ENCODE peak calls at places on chromosomes 1 and 21, in four cellular contexts. One of them, this sample, is unnamed.
A peak's percentile ranks its signal among the peaks of the same experiment; 100 is the strongest.

GRCh38 chr1:53145942-53146708 is 3.7 kb upstream of the SLC1A7 start:
- DNase-seq in lung: peak; percentile 75
- DNase-seq in dorsolateral prefrontal cortex: no peak
- DNase-seq in CD8-positive, alpha-beta T cell: no peak
- DNase-seq in this sample: peak; percentile 100

GRCh38 chr1:34267326-34267725 is 90.6 kb downstream of the C1orf94 start:
- DNase-seq in lung: peak; percentile 6
- DNase-seq in dorsolateral prefrontal cortex: no peak
- DNase-seq in CD8-positive, alpha-beta T cell: no peak
- DNase-seq in this sample: no peak

GRCh38 chr1:32339363-32339978 is 3.4 kb upstream of the MARCKSL1 start:
- DNase-seq in lung: no peak
- DNase-seq in dorsolateral prefrontal cortex: no peak
- DNase-seq in CD8-positive, alpha-beta T cell: no peak
- DNase-seq in this sample: peak; percentile 59

GRCh38 chr1:40204855-40205254 is 42.9 kb upstream of the TMCO2 start:
- DNase-seq in lung: no peak
- DNase-seq in dorsolateral prefrontal cortex: no peak
- DNase-seq in CD8-positive, alpha-beta T cell: no peak
- DNase-seq in this sample: no peak

GRCh38 chr1:168643152-168643551 is 66.7 kb downstream of the XCL1 start:
- DNase-seq in lung: no peak
- DNase-seq in dorsolateral prefrontal cortex: no peak
- DNase-seq in CD8-positive, alpha-beta T cell: no peak
- DNase-seq in this sample: peak; percentile 90

GRCh38 chr1:212827831-212828278 is 19.6 kb downstream of the SPATA45 start:
- DNase-seq in lung: no peak
- DNase-seq in dorsolateral prefrontal cortex: no peak
- DNase-seq in CD8-positive, alpha-beta T cell: no peak
- DNase-seq in this sample: no peak

GRCh38 chr1:25545767-25546166 is 2.4 kb downstream of the LDLRAP1 start:
- DNase-seq in lung: no peak
- DNase-seq in dorsolateral prefrontal cortex: no peak
- DNase-seq in CD8-positive, alpha-beta T cell: no peak
- DNase-seq in this sample: no peak

GRCh38 chr21:32520885-32521735 is 64.2 kb downstream of the TCP10L start:
- DNase-seq in lung: peak; percentile 68
- DNase-seq in dorsolateral prefrontal cortex: peak; percentile 59
- DNase-seq in CD8-positive, alpha-beta T cell: no peak
- DNase-seq in this sample: peak; percentile 99

GRCh38 chr1:35763211-35763610 is 6.6 kb downstream of the CLSPN start:
- DNase-seq in lung: no peak
- DNase-seq in dorsolateral prefrontal cortex: no peak
- DNase-seq in CD8-positive, alpha-beta T cell: no peak
- DNase-seq in this sample: peak; percentile 12

GRCh38 chr1:177847843-177848242 is 122.0 kb downstream of the SEC16B start:
- DNase-seq in lung: no peak
- DNase-seq in dorsolateral prefrontal cortex: no peak
- DNase-seq in CD8-positive, alpha-beta T cell: no peak
- DNase-seq in this sample: peak; percentile 65

GRCh38 chr1:111937147-111937725 is 52.2 kb downstream of the KCND3 start:
- DNase-seq in lung: no peak
- DNase-seq in dorsolateral prefrontal cortex: no peak
- DNase-seq in CD8-positive, alpha-beta T cell: no peak
- DNase-seq in this sample: no peak

GRCh38 chr1:53551428-53551995 is 92.3 kb downstream of the DMRTB1 start:
- DNase-seq in lung: no peak
- DNase-seq in dorsolateral prefrontal cortex: no peak
- DNase-seq in CD8-positive, alpha-beta T cell: no peak
- DNase-seq in this sample: no peak

GRCh38 chr21:45898028-45898350 is 83.6 kb upstream of the COL6A1 start:
- DNase-seq in lung: no peak
- DNase-seq in dorsolateral prefrontal cortex: no peak
- DNase-seq in CD8-positive, alpha-beta T cell: no peak
- DNase-seq in this sample: no peak

GRCh38 chr1:7525664-7526063 is 245.4 kb upstream of the VAMP3 start:
- DNase-seq in lung: no peak
- DNase-seq in dorsolateral prefrontal cortex: no peak
- DNase-seq in CD8-positive, alpha-beta T cell: no peak
- DNase-seq in this sample: no peak

GRCh38 chr21:46122241-46122671 is 24.3 kb downstream of the COL6A2 start:
- DNase-seq in lung: no peak
- DNase-seq in dorsolateral prefrontal cortex: no peak
- DNase-seq in CD8-positive, alpha-beta T cell: no peak
- DNase-seq in this sample: peak; percentile 70

GRCh38 chr1:228037401-228038386 is 30.9 kb downstream of the WNT3A start:
- DNase-seq in lung: no peak
- DNase-seq in dorsolateral prefrontal cortex: no peak
- DNase-seq in CD8-positive, alpha-beta T cell: peak; percentile 46
- DNase-seq in this sample: no peak

GRCh38 chr21:34885125-34885524 is 164.0 kb downstream of the RUNX1 start:
- DNase-seq in lung: no peak
- DNase-seq in dorsolateral prefrontal cortex: no peak
- DNase-seq in CD8-positive, alpha-beta T cell: no peak
- DNase-seq in this sample: no peak

GRCh38 chr1:32771561-32772280 is 45.4 kb downstream of the YARS1 start:
- DNase-seq in lung: no peak
- DNase-seq in dorsolateral prefrontal cortex: no peak
- DNase-seq in CD8-positive, alpha-beta T cell: no peak
- DNase-seq in this sample: no peak

GRCh38 chr1:67489643-67490042 is 59.4 kb upstream of the SERBP1 start:
- DNase-seq in lung: no peak
- DNase-seq in dorsolateral prefrontal cortex: no peak
- DNase-seq in CD8-positive, alpha-beta T cell: no peak
- DNase-seq in this sample: peak; percentile 46

GRCh38 chr1:184843732-184844495 is 89.3 kb upstream of the EDEM3 start:
- DNase-seq in lung: no peak
- DNase-seq in dorsolateral prefrontal cortex: no peak
- DNase-seq in CD8-positive, alpha-beta T cell: peak; percentile 77
- DNase-seq in this sample: no peak

GRCh38 chr1:88655685-88656299 is 28.3 kb upstream of the PKN2 start:
- DNase-seq in lung: no peak
- DNase-seq in dorsolateral prefrontal cortex: no peak
- DNase-seq in CD8-positive, alpha-beta T cell: no peak
- DNase-seq in this sample: peak; percentile 66

GRCh38 chr1:25549273-25550154 is 6.1 kb downstream of the LDLRAP1 start:
- DNase-seq in lung: peak; percentile 51
- DNase-seq in dorsolateral prefrontal cortex: no peak
- DNase-seq in CD8-positive, alpha-beta T cell: peak; percentile 80
- DNase-seq in this sample: peak; percentile 37

GRCh38 chr1:59223943-59224639 is 72.8 kb upstream of the FGGY start:
- DNase-seq in lung: no peak
- DNase-seq in dorsolateral prefrontal cortex: no peak
- DNase-seq in CD8-positive, alpha-beta T cell: no peak
- DNase-seq in this sample: peak; percentile 48

GRCh38 chr1:56029329-56030003 is 549.9 kb downstream of the PLPP3 start:
- DNase-seq in lung: no peak
- DNase-seq in dorsolateral prefrontal cortex: no peak
- DNase-seq in CD8-positive, alpha-beta T cell: no peak
- DNase-seq in this sample: no peak

GRCh38 chr1:40851643-40852042 is 10.5 kb downstream of the CITED4 start:
- DNase-seq in lung: no peak
- DNase-seq in dorsolateral prefrontal cortex: no peak
- DNase-seq in CD8-positive, alpha-beta T cell: no peak
- DNase-seq in this sample: no peak

GRCh38 chr1:204924013-204924759 is 53.5 kb downstream of the NFASC start:
- DNase-seq in lung: no peak
- DNase-seq in dorsolateral prefrontal cortex: peak; percentile 72
- DNase-seq in CD8-positive, alpha-beta T cell: no peak
- DNase-seq in this sample: no peak

GRCh38 chr1:39116116-39116607 is 88.3 kb upstream of the MACF1 start:
- DNase-seq in lung: no peak
- DNase-seq in dorsolateral prefrontal cortex: no peak
- DNase-seq in CD8-positive, alpha-beta T cell: no peak
- DNase-seq in this sample: no peak

GRCh38 chr1:110243146-110243545 is 33.0 kb downstream of the KCNC4 start:
- DNase-seq in lung: no peak
- DNase-seq in dorsolateral prefrontal cortex: no peak
- DNase-seq in CD8-positive, alpha-beta T cell: no peak
- DNase-seq in this sample: no peak

GRCh38 chr1:111251570-111251969 is 24.1 kb downstream of the CHI3L2 start:
- DNase-seq in lung: no peak
- DNase-seq in dorsolateral prefrontal cortex: no peak
- DNase-seq in CD8-positive, alpha-beta T cell: peak; percentile 62
- DNase-seq in this sample: no peak

GRCh38 chr1:223504741-223505140 is 111.5 kb downstream of the CCDC185 start:
- DNase-seq in lung: peak; percentile 72
- DNase-seq in dorsolateral prefrontal cortex: peak; percentile 33
- DNase-seq in CD8-positive, alpha-beta T cell: no peak
- DNase-seq in this sample: peak; percentile 64

GRCh38 chr1:235060607-235061470 is 67.8 kb downstream of the TOMM20 start:
- DNase-seq in lung: no peak
- DNase-seq in dorsolateral prefrontal cortex: no peak
- DNase-seq in CD8-positive, alpha-beta T cell: no peak
- DNase-seq in this sample: peak; percentile 70

GRCh38 chr1:53704804-53705445 is 34.0 kb downstream of the GLIS1 start:
- DNase-seq in lung: no peak
- DNase-seq in dorsolateral prefrontal cortex: no peak
- DNase-seq in CD8-positive, alpha-beta T cell: no peak
- DNase-seq in this sample: no peak

GRCh38 chr1:43550598-43551246 is 20.0 kb downstream of the PTPRF start:
- DNase-seq in lung: no peak
- DNase-seq in dorsolateral prefrontal cortex: no peak
- DNase-seq in CD8-positive, alpha-beta T cell: no peak
- DNase-seq in this sample: no peak
- H3K4me3 ChIP-seq in lung: no peak overlapping the region
- H3K4me3 ChIP-seq in dorsolateral prefrontal cortex: no peak overlapping the region
- H3K4me3 ChIP-seq in CD8-positive, alpha-beta T cell: no peak overlapping the region
- H3K4me3 ChIP-seq in this sample: no peak overlapping the region

GRCh38 chr1:202157945-202158344 is 2.5 kb downstream of the PTPN7 start:
- DNase-seq in lung: no peak
- DNase-seq in dorsolateral prefrontal cortex: no peak
- DNase-seq in CD8-positive, alpha-beta T cell: no peak
- DNase-seq in this sample: no peak

GRCh38 chr1:202156590-202156989 is 3.8 kb downstream of the PTPN7 start:
- DNase-seq in lung: no peak
- DNase-seq in dorsolateral prefrontal cortex: no peak
- DNase-seq in CD8-positive, alpha-beta T cell: no peak
- DNase-seq in this sample: no peak

GRCh38 chr1:202160377-202160940 is at the start of gene PTPN7:
- DNase-seq in lung: peak; percentile 41
- DNase-seq in dorsolateral prefrontal cortex: no peak
- DNase-seq in CD8-positive, alpha-beta T cell: peak; percentile 86
- DNase-seq in this sample: no peak

GRCh38 chr1:202159534-202160371 is 649 bp downstream of the PTPN7 start:
- DNase-seq in lung: no peak
- DNase-seq in dorsolateral prefrontal cortex: no peak
- DNase-seq in CD8-positive, alpha-beta T cell: peak; percentile 74
- DNase-seq in this sample: no peak

DNA sequence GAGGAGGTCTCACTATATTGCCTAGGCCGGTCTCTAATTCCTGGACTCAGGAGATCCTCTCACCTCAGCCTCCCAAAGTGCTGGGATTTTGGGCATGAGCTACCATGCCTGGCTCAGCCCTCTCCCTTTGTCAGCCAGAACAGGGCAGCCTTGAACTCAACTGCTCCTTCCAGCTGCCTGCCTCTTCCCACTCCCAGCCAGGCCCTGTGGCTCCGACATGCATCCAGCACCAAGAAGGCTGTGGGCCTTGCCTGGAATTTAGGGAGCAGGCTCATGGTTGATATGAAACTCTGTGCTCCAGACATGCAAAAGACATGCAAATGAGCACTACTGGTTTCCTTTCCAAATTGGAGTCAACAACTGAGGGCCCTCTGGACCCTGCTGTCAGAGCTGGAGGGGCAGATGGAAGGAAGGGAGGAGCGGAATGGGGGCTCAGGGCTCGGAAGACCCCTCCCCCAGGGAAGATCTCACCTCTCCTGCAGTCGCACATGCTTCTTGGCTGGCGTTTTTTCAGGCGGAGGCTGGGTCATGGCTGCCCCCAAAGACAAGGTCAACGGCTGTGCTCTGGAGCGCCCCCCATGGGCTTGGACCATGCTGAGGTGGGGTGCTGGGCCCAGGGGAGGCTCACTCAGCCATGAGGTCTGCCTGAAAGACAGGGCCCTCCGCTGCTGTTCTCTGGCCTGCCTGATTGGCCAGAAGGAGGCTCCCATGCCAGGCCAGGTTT is 1.4 kb downstream of the PTPN7 start:
- DNase-seq in lung: no peak
- DNase-seq in dorsolateral prefrontal cortex: no peak
- DNase-seq in CD8-positive, alpha-beta T cell: no peak
- DNase-seq in this sample: no peak
- TF ChIP-seq CTCF in lung: no peak
- TF ChIP-seq CTCF in dorsolateral prefrontal cortex: no peak
- TF ChIP-seq CTCF in CD8-positive, alpha-beta T cell: no peak
- TF ChIP-seq CTCF in this sample: no peak

GRCh38 chr1:41872074-41872473 is 46.6 kb downstream of the HIVEP3 start:
- DNase-seq in lung: no peak
- DNase-seq in dorsolateral prefrontal cortex: no peak
- DNase-seq in CD8-positive, alpha-beta T cell: no peak
- DNase-seq in this sample: no peak

GRCh38 chr1:41875487-41875886 is 43.2 kb downstream of the HIVEP3 start:
- DNase-seq in lung: no peak
- DNase-seq in dorsolateral prefrontal cortex: no peak
- DNase-seq in CD8-positive, alpha-beta T cell: no peak
- DNase-seq in this sample: no peak

GRCh38 chr1:41876533-41877445 is 41.9 kb downstream of the HIVEP3 start:
- DNase-seq in lung: no peak
- DNase-seq in dorsolateral prefrontal cortex: no peak
- DNase-seq in CD8-positive, alpha-beta T cell: no peak
- DNase-seq in this sample: peak; percentile 81

GRCh38 chr1:41874903-41875411 is 43.8 kb downstream of the HIVEP3 start:
- DNase-seq in lung: no peak
- DNase-seq in dorsolateral prefrontal cortex: no peak
- DNase-seq in CD8-positive, alpha-beta T cell: no peak
- DNase-seq in this sample: no peak

DNA sequence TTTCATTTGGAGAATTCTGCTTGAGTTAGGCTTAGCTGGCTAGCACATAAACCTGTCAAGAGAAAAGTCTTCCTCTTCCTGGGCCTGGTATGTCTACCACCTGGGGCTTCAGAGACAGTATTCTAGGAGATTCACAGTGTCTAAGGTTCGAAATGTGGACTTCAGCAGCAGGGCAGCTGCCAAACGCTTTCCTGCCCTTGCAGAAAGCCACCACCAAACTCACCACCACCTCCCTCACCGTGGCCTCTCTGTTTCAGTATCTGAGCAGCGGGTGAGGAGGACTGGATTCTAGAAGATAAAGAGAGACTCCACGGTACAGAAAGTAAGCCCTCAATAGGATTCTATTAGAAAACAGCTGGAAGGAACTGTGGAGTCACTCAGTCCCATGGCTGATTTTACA is 44.4 kb downstream of the HIVEP3 start:
- DNase-seq in lung: no peak
- DNase-seq in dorsolateral prefrontal cortex: no peak
- DNase-seq in CD8-positive, alpha-beta T cell: no peak
- DNase-seq in this sample: no peak
- H3K4me3 ChIP-seq in lung: no peak overlapping the region
- H3K4me3 ChIP-seq in dorsolateral prefrontal cortex: no peak overlapping the region
- H3K4me3 ChIP-seq in CD8-positive, alpha-beta T cell: no peak overlapping the region
- H3K4me3 ChIP-seq in this sample: no peak overlapping the region

DNA sequence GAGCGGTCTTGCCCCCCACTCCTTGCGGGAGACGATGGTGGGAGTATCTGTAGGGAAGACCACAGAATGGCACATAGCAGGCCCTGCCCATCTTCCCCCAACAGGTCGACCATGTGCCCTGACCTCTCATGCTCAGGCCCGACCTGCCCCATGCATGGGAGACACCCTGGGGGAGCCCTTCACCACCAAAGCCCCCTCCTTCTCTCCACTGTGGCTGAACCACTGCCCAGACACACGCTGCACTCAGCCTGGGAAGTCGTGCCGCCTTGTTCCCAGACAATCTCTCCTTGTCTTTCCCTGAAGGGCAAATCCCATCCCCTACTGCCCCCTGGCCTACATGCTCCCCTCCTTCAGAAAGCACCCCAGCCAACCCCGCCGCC is 5.5 kb downstream of the PGLYRP3 start:
- DNase-seq in lung: no peak
- DNase-seq in dorsolateral prefrontal cortex: no peak
- DNase-seq in CD8-positive, alpha-beta T cell: no peak
- DNase-seq in this sample: no peak
- TF ChIP-seq CTCF in lung: no peak
- TF ChIP-seq CTCF in dorsolateral prefrontal cortex: no peak
- TF ChIP-seq CTCF in CD8-positive, alpha-beta T cell: no peak
- TF ChIP-seq CTCF in this sample: no peak

This sample was measured in fibroblast of the aortic adventitia.